ENCODE peak calls at places on chromosomes 1 and 21, in seven cellular contexts. J is H9, U is mesendoderm, A is mesenchymal stem cell, Z is neuronal stem cell, S is H1, N is trophoblast cell. B is an unnamed sample.

GRCh38 chr1:78687914-78688313 is 38.3 kb downstream of the IFI44 start:
- DNase-seq in N (no peak), A (no peak), S (no peak), J (no peak), Z (no peak), U (no peak), B (peak)

GRCh38 chr1:198601936-198602889 is 36.6 kb upstream of the PTPRC start:
- DNase-seq in A (no peak), S (no peak), U (no peak), Z (no peak), J (no peak), N (no peak), B (peak)

GRCh38 chr1:208216062-208216461 is 28.1 kb downstream of the PLXNA2 start:
- DNase-seq in A (peak), Z (no peak), J (no peak), S (no peak), U (no peak), N (peak), B (peak)

GRCh38 chr1:240991230-240991629 is 365.8 kb downstream of the RGS7 start:
- DNase-seq in Z (no peak), A (no peak), N (no peak), J (no peak), U (peak), S (no peak), B (no peak)

GRCh38 chr1:31230378-31230777 is 9.3 kb downstream of the NKAIN1 start:
- DNase-seq in J (no peak), U (no peak), S (no peak), A (no peak), Z (no peak), N (no peak), B (no peak)

GRCh38 chr21:42227909-42228708 is 9.2 kb downstream of the ABCG1 start:
- DNase-seq in A (peak), S (no peak), U (peak), Z (no peak), J (peak), N (peak), B (peak)

GRCh38 chr1:115748396-115749130 is 20.0 kb downstream of the CASQ2 start:
- DNase-seq in Z (no peak), N (peak), J (no peak), A (peak), S (no peak), U (peak), B (peak)

GRCh38 chr1:233707906-233708292 is 94.0 kb downstream of the KCNK1 start:
- DNase-seq in Z (no peak), S (no peak), N (no peak), A (no peak), U (no peak), J (no peak), B (no peak)

GRCh38 chr1:181440510-181440909 is 42.8 kb upstream of the CACNA1E start:
- DNase-seq in U (no peak), N (no peak), J (no peak), S (no peak), Z (no peak), A (no peak), B (no peak)

DNA sequence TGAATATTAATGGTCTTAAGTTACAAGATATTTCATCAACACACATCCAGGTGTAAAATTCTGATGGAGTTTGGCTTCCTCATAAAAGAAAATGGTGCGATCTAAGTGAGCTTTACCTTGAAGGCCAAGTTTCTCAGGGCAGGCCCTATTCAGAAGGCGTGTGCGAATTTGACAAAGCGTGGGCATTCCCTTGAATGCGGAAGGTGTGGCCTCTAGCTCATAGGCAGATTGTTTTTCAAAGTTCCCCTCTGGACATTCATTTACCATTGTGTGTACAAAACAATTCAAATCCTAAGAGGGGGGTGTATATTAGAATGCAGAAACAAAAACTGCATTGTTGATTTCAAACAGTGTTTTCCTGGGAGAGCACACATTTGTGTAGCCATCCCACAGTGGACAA is 411.9 kb upstream of the PKN2 start:
- DNase-seq in J (no peak), S (no peak), U (no peak), Z (no peak), N (no peak), A (no peak), B (no peak)
- H4K8ac ChIP-seq in J (no peak), S (no peak), U (no peak), Z (no peak), N (no peak), A (no peak), B (no peak)

GRCh38 chr1:49226758-49227157 is 450.1 kb upstream of the BEND5 start:
- DNase-seq in J (no peak), N (no peak), A (no peak), U (no peak), Z (no peak), S (no peak), B (no peak)
- H4K8ac ChIP-seq in J (no peak), N (no peak), A (no peak), U (no peak), Z (no peak), S (no peak), B (no peak)

GRCh38 chr1:119000371-119001180 is 12.4 kb upstream of the TBX15 start:
- DNase-seq in S (no peak), N (peak), J (peak), Z (no peak), U (peak), A (peak), B (no peak)
- H4K8ac ChIP-seq in S (no peak), N (no peak), J (no peak), Z (no peak), U (no peak), A (no peak), B (no peak)

GRCh38 chr1:191343816-191344215 is 814.4 kb upstream of the RGS18 start:
- DNase-seq in N (peak), Z (no peak), U (peak), J (no peak), A (peak), S (no peak), B (peak)

GRCh38 chr1:191350938-191351337 is 807.3 kb upstream of the RGS18 start:
- DNase-seq in J (no peak), S (no peak), U (peak), Z (no peak), N (no peak), A (no peak), B (no peak)

DNA sequence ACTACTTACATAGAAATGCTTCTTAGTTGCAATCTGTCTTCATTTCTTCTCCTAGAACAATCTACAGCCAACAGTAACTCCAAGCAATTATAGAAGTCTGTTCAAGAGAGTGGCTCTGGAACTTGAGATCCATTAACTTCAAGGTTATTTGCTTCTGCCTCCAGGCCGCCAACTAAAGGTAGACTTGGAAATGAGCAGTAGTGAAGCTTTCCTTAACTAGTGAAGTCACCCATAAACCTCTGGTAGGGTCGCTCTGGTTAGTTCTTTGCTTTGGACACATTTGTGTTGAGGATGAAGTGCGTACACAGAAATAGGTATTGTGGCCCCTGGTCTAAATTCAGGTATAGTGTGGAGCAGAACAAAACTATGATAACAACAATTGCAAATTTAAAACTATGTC is 809.9 kb upstream of the RGS18 start:
- DNase-seq in Z (no peak), N (no peak), A (no peak), U (peak), J (no peak), S (no peak), B (no peak)
- H4K8ac ChIP-seq in Z (no peak), N (no peak), A (no peak), U (no peak), J (no peak), S (no peak), B (no peak)

GRCh38 chr1:99650021-99650420 is 4.1 kb downstream of the PALMD start:
- DNase-seq in N (no peak), S (no peak), A (no peak), Z (no peak), U (no peak), J (no peak), B (no peak)
- H4K8ac ChIP-seq in N (no peak), S (no peak), A (no peak), Z (no peak), U (no peak), J (no peak), B (no peak)